ENCODE peak calls at places on chromosomes 13 and 19, in eight cellular contexts. One of them, this sample, is unnamed.

GRCh38 chr13:110245421-110245899 is 61.5 kb downstream of the COL4A1 start:
- DNase-seq in GF-D8: no peak
- DNase-seq in foreskin fibroblast: peak; percentile 70
- DNase-seq in iPS DF 6.9: no peak
- DNase-seq in endodermal cell: no peak
- DNase-seq in KBM-7: no peak
- DNase-seq in cardiac muscle cell: no peak
- DNase-seq in substantia nigra: no peak
- DNase-seq in this sample: peak; percentile 26

GRCh38 chr19:48490980-48491792 is 20.4 kb downstream of the LMTK3 start:
- DNase-seq in GF-D8: no peak
- DNase-seq in foreskin fibroblast: no peak
- DNase-seq in iPS DF 6.9: no peak
- DNase-seq in endodermal cell: peak; percentile 94
- DNase-seq in KBM-7: no peak
- DNase-seq in cardiac muscle cell: peak; percentile 65
- DNase-seq in substantia nigra: no peak
- DNase-seq in this sample: no peak

GRCh38 chr13:31880849-31881494 is 141.6 kb downstream of the RXFP2 start:
- DNase-seq in GF-D8: no peak
- DNase-seq in foreskin fibroblast: no peak
- DNase-seq in iPS DF 6.9: no peak
- DNase-seq in endodermal cell: no peak
- DNase-seq in KBM-7: no peak
- DNase-seq in cardiac muscle cell: no peak
- DNase-seq in substantia nigra: no peak
- DNase-seq in this sample: no peak

GRCh38 chr19:12801466-12802266 is at the start of the genes PRDX2 and THSD8:
- DNase-seq in GF-D8: peak; percentile 36
- DNase-seq in foreskin fibroblast: peak; percentile 79
- DNase-seq in iPS DF 6.9: no peak
- DNase-seq in endodermal cell: peak; percentile 90
- DNase-seq in KBM-7: peak; percentile 88
- DNase-seq in cardiac muscle cell: peak; percentile 91
- DNase-seq in substantia nigra: peak; percentile 62
- DNase-seq in this sample: peak; percentile 88

GRCh38 chr19:40139533-40140287 is 49.0 kb upstream of the ZNF780A start:
- DNase-seq in GF-D8: no peak
- DNase-seq in foreskin fibroblast: peak; percentile 32
- DNase-seq in iPS DF 6.9: peak; percentile 5
- DNase-seq in endodermal cell: no peak
- DNase-seq in KBM-7: peak; percentile 60
- DNase-seq in cardiac muscle cell: peak; percentile 51
- DNase-seq in substantia nigra: no peak
- DNase-seq in this sample: peak; percentile 83

GRCh38 chr13:37602743-37603381 is 4.3 kb upstream of the POSTN start:
- DNase-seq in GF-D8: no peak
- DNase-seq in foreskin fibroblast: no peak
- DNase-seq in iPS DF 6.9: no peak
- DNase-seq in endodermal cell: no peak
- DNase-seq in KBM-7: peak; percentile 5
- DNase-seq in cardiac muscle cell: peak; percentile 16
- DNase-seq in substantia nigra: no peak
- DNase-seq in this sample: peak; percentile 75

GRCh38 chr13:108288741-108289140 is 19.2 kb downstream of the TNFSF13B start:
- DNase-seq in GF-D8: no peak
- DNase-seq in foreskin fibroblast: no peak
- DNase-seq in iPS DF 6.9: no peak
- DNase-seq in endodermal cell: no peak
- DNase-seq in KBM-7: no peak
- DNase-seq in cardiac muscle cell: no peak
- DNase-seq in substantia nigra: no peak
- DNase-seq in this sample: no peak

GRCh38 chr13:98456423-98456845 is 120.5 kb downstream of the STK24 start:
- DNase-seq in GF-D8: no peak
- DNase-seq in foreskin fibroblast: no peak
- DNase-seq in iPS DF 6.9: no peak
- DNase-seq in endodermal cell: no peak
- DNase-seq in KBM-7: no peak
- DNase-seq in cardiac muscle cell: no peak
- DNase-seq in substantia nigra: no peak
- DNase-seq in this sample: no peak

GRCh38 chr13:20101467-20102316 is 59.2 kb downstream of the GJA3 start:
- DNase-seq in GF-D8: no peak
- DNase-seq in foreskin fibroblast: no peak
- DNase-seq in iPS DF 6.9: no peak
- DNase-seq in endodermal cell: no peak
- DNase-seq in KBM-7: no peak
- DNase-seq in cardiac muscle cell: peak; percentile 42
- DNase-seq in substantia nigra: no peak
- DNase-seq in this sample: no peak

GRCh38 chr19:10007811-10008211 is 2.5 kb downstream of the COL5A3 start:
- DNase-seq in GF-D8: no peak
- DNase-seq in foreskin fibroblast: peak; percentile 38
- DNase-seq in iPS DF 6.9: no peak
- DNase-seq in endodermal cell: no peak
- DNase-seq in KBM-7: no peak
- DNase-seq in cardiac muscle cell: no peak
- DNase-seq in substantia nigra: no peak
- DNase-seq in this sample: peak; percentile 47

GRCh38 chr13:24168980-24169379 is 8.5 kb downstream of the SPATA13 start:
- DNase-seq in GF-D8: no peak
- DNase-seq in foreskin fibroblast: no peak
- DNase-seq in iPS DF 6.9: no peak
- DNase-seq in endodermal cell: peak; percentile 42
- DNase-seq in KBM-7: no peak
- DNase-seq in cardiac muscle cell: no peak
- DNase-seq in substantia nigra: no peak
- DNase-seq in this sample: peak; percentile 53

GRCh38 chr19:33280351-33280921 is 21.9 kb downstream of the CEBPA start:
- DNase-seq in GF-D8: peak; percentile 71
- DNase-seq in foreskin fibroblast: no peak
- DNase-seq in iPS DF 6.9: no peak
- DNase-seq in endodermal cell: no peak
- DNase-seq in KBM-7: peak; percentile 47
- DNase-seq in cardiac muscle cell: no peak
- DNase-seq in substantia nigra: no peak
- DNase-seq in this sample: no peak

GRCh38 chr13:99125335-99125915 is 75.2 kb upstream of the UBAC2 start:
- DNase-seq in GF-D8: no peak
- DNase-seq in foreskin fibroblast: no peak
- DNase-seq in iPS DF 6.9: no peak
- DNase-seq in endodermal cell: no peak
- DNase-seq in KBM-7: no peak
- DNase-seq in cardiac muscle cell: no peak
- DNase-seq in substantia nigra: no peak
- DNase-seq in this sample: no peak

GRCh38 chr19:33282036-33282686 is 20.2 kb downstream of the CEBPA start:
- DNase-seq in GF-D8: no peak
- DNase-seq in foreskin fibroblast: no peak
- DNase-seq in iPS DF 6.9: no peak
- DNase-seq in endodermal cell: no peak
- DNase-seq in KBM-7: peak; percentile 28
- DNase-seq in cardiac muscle cell: no peak
- DNase-seq in substantia nigra: no peak
- DNase-seq in this sample: no peak

GRCh38 chr19:344625-345319 is at the start of gene MIER2:
- DNase-seq in GF-D8: peak; percentile 45
- DNase-seq in foreskin fibroblast: peak; percentile 69
- DNase-seq in iPS DF 6.9: peak; percentile 27
- DNase-seq in endodermal cell: peak; percentile 97
- DNase-seq in KBM-7: peak; percentile 45
- DNase-seq in cardiac muscle cell: peak; percentile 86
- DNase-seq in substantia nigra: peak; percentile 74
- DNase-seq in this sample: peak; percentile 93

GRCh38 chr13:59266478-59267063 is 897.2 kb downstream of the DIAPH3 start:
- DNase-seq in GF-D8: no peak
- DNase-seq in foreskin fibroblast: no peak
- DNase-seq in iPS DF 6.9: no peak
- DNase-seq in endodermal cell: no peak
- DNase-seq in KBM-7: no peak
- DNase-seq in cardiac muscle cell: no peak
- DNase-seq in substantia nigra: no peak
- DNase-seq in this sample: no peak

GRCh38 chr13:24905242-24905641 is 141.3 kb downstream of the RNF17 start:
- DNase-seq in GF-D8: peak; percentile 15
- DNase-seq in foreskin fibroblast: no peak
- DNase-seq in iPS DF 6.9: no peak
- DNase-seq in endodermal cell: no peak
- DNase-seq in KBM-7: no peak
- DNase-seq in cardiac muscle cell: no peak
- DNase-seq in substantia nigra: no peak
- DNase-seq in this sample: peak; percentile 48

GRCh38 chr13:95643814-95644598 is 500 bp downstream of the DZIP1 start:
- DNase-seq in GF-D8: no peak
- DNase-seq in foreskin fibroblast: peak; percentile 45
- DNase-seq in iPS DF 6.9: no peak
- DNase-seq in endodermal cell: peak; percentile 87
- DNase-seq in KBM-7: peak; percentile 53
- DNase-seq in cardiac muscle cell: peak; percentile 58
- DNase-seq in substantia nigra: peak; percentile 24
- DNase-seq in this sample: peak; percentile 69

GRCh38 chr13:99265823-99266426 is 7.7 kb upstream of the GPR18 start:
- DNase-seq in GF-D8: peak; percentile 17
- DNase-seq in foreskin fibroblast: peak; percentile 24
- DNase-seq in iPS DF 6.9: no peak
- DNase-seq in endodermal cell: no peak
- DNase-seq in KBM-7: peak; percentile 59
- DNase-seq in cardiac muscle cell: peak; percentile 58
- DNase-seq in substantia nigra: no peak
- DNase-seq in this sample: peak; percentile 76

GRCh38 chr19:12767150-12767549 is 8.2 kb downstream of the HOOK2 start:
- DNase-seq in GF-D8: no peak
- DNase-seq in foreskin fibroblast: no peak
- DNase-seq in iPS DF 6.9: no peak
- DNase-seq in endodermal cell: no peak
- DNase-seq in KBM-7: no peak
- DNase-seq in cardiac muscle cell: no peak
- DNase-seq in substantia nigra: no peak
- DNase-seq in this sample: no peak

GRCh38 chr13:77136902-77137420 is 110.0 kb upstream of the FBXL3 start:
- DNase-seq in GF-D8: no peak
- DNase-seq in foreskin fibroblast: peak; percentile 51
- DNase-seq in iPS DF 6.9: no peak
- DNase-seq in endodermal cell: no peak
- DNase-seq in KBM-7: no peak
- DNase-seq in cardiac muscle cell: no peak
- DNase-seq in substantia nigra: no peak
- DNase-seq in this sample: peak; percentile 64

This sample was measured in adipocyte.